ENCODE peak calls at places on chromosomes 5 and 9, in ten cellular contexts. K, I, O, Z, G, N, J, D, H and V are unnamed samples.
A peak's percentile ranks its signal among the peaks of the same experiment; 100 is the strongest.

GRCh38 chr5:76790632-76791290 is 28.1 kb upstream of the F2RL1 start:
- DNase-seq in K (no peak), I (peak; percentile 100), O (no peak), Z (no peak), G (peak; percentile 5), N (peak; percentile 97), J (no peak), D (no peak), H (no peak), V (no peak)

GRCh38 chr5:28766565-28767158 is 1728.3 kb upstream of the CDH9 start:
- DNase-seq in K (no peak), I (peak; percentile 7), O (no peak), Z (no peak), G (no peak), N (peak; percentile 67), J (no peak), D (no peak), H (no peak), V (no peak)

GRCh38 chr9:24897826-24898225 is 352.1 kb upstream of the IZUMO3 start:
- DNase-seq in K (no peak), I (no peak), O (no peak), Z (peak; percentile 54), G (no peak), N (no peak), J (no peak), D (no peak), H (no peak), V (no peak)

GRCh38 chr9:133683494-133684460 is 47.6 kb downstream of the DBH start:
- DNase-seq in K (peak; percentile 59), I (no peak), O (peak; percentile 49), Z (peak; percentile 70), G (no peak), N (peak; percentile 66), J (no peak), D (no peak), H (peak; percentile 24), V (peak; percentile 66)

GRCh38 chr9:22136446-22137140 is 127.5 kb upstream of the CDKN2B start:
- DNase-seq in K (no peak), I (peak; percentile 99), O (no peak), Z (no peak), G (no peak), N (peak; percentile 82), J (no peak), D (no peak), H (no peak), V (no peak)

GRCh38 chr9:89952401-89952800 is 347.6 kb downstream of the GADD45G start:
- DNase-seq in K (no peak), I (peak; percentile 83), O (no peak), Z (no peak), G (no peak), N (peak; percentile 15), J (no peak), D (no peak), H (no peak), V (no peak)

GRCh38 chr5:179307931-179308471 is 37.3 kb downstream of the ADAMTS2 start:
- DNase-seq in K (peak; percentile 37), I (no peak), O (no peak), Z (peak; percentile 72), G (no peak), N (no peak), J (peak; percentile 40), D (no peak), H (no peak), V (no peak)

GRCh38 chr5:61055434-61056006 is 106.7 kb downstream of the SMIM15 start:
- DNase-seq in K (no peak), I (peak; percentile 37), O (no peak), Z (no peak), G (no peak), N (peak; percentile 74), J (no peak), D (no peak), H (no peak), V (no peak)

DNA sequence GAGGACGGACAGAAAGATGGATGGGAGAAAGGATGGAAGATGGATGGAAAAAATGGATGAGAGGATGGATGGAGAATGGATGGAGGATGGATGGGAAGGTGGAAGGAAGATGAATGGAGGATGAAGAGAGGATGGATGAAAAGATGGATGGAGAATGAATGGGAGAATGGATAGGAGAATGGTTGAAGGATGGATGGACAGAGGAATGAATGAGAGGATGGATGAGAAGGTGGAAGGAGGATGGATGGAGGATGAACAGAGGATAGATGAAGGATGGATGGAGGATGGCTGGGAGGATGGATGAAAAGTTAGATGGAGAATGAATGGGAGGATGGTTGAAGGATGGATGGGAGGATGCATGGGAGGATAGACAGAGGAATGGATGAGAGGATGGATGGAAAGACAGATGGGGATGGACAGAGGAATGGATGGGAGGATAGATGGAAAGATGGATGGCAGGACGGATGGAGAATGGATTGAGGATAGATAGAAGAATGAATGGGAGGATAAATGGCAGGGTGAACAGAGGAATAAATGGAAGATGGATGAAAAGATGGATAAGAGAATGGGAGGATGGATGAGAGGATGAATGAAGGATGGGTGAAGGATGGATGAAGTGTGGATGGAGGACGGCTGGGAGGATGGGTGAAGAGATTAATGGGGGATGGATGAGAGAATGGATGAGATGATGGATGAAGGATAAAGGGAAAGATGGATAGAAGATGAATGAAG is 217.7 kb upstream of the IER5L start:
- DNase-seq in K (no peak), I (no peak), O (no peak), Z (no peak), G (no peak), N (no peak), J (peak; percentile 5), D (no peak), H (no peak), V (no peak)
- H3K27ac ChIP-seq in K (no peak overlapping the region), I (no peak overlapping the region), O (no peak overlapping the region), Z (no peak overlapping the region), G (no peak overlapping the region), N (no peak overlapping the region), J (no peak overlapping the region), D (no peak overlapping the region), H (no peak overlapping the region), V (no peak overlapping the region)

GRCh38 chr5:181207214-181207959 is 2.4 kb upstream of the TRIM7 start:
- DNase-seq in K (peak; percentile 77), I (peak; percentile 89), O (peak; percentile 68), Z (peak; percentile 85), G (no peak), N (peak; percentile 93), J (peak; percentile 83), D (no peak), H (peak; percentile 89), V (no peak)

GRCh38 chr5:181203842-181204560 is 995 bp downstream of the TRIM7 start:
- DNase-seq in K (peak; percentile 44), I (no peak), O (no peak), Z (no peak), G (no peak), N (no peak), J (peak; percentile 81), D (no peak), H (peak; percentile 49), V (no peak)

GRCh38 chr5:181205735-181206401 is 872 bp upstream of the TRIM7 start:
- DNase-seq in K (no peak), I (peak; percentile 23), O (no peak), Z (no peak), G (no peak), N (peak; percentile 61), J (peak; percentile 71), D (no peak), H (no peak), V (peak; percentile 23)

GRCh38 chr5:181204561-181205401 is at the start of gene TRIM7:
- DNase-seq in K (peak; percentile 80), I (no peak), O (no peak), Z (peak; percentile 86), G (no peak), N (no peak), J (peak; percentile 79), D (no peak), H (peak; percentile 74), V (no peak)

DNA sequence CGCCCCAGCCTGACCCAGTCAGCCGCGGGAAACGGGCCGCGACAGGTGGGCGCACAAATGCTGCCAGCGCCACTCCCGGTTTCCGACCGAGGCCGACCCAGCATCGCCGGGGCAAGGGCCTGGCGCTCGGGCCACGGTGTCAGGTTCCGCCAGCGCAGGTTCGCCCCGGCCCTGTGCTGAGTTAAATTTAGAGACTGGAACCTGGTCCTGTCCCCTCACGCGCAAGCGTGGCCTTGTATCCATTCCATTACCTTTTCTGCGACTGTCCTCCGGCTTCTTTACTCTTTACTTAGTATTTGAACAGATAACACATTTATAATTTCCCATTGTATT is 372 bp upstream of the TRIM7 start:
- DNase-seq in K (no peak), I (no peak), O (no peak), Z (no peak), G (no peak), N (no peak), J (no peak), D (no peak), H (no peak), V (no peak)
- H3K4me3 ChIP-seq in K (peak overlapping the region; percentile 45), I (peak overlapping the region; percentile 45), O (peak overlapping the region; percentile 63), Z (peak overlapping the region; percentile 60), G (peak overlapping the region; percentile 89), N (peak overlapping the region; percentile 72), J (peak overlapping the region; percentile 61), D (peak overlapping the region; percentile 63), H (peak overlapping the region; percentile 49), V (peak overlapping the region; percentile 71)

DNA sequence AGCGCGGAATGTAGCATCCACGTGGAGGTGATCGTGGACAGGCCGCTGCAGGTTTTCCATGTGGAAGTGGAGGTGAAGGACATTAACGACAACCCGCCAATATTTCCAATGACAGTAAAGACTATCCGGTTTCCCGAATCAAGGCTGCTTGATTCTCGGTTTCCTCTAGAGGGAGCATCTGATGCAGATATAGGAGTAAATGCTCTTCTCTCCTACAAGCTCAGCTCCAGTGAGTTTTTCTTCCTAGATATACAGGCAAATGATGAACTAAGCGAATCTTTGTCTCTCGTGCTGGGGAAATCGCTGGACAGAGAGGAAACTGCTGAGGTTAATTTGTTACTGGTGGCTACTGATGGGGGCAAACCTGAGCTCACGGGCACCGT is 598 bp downstream of the PCDHA2 start:
- DNase-seq in K (no peak), I (no peak), O (no peak), Z (no peak), G (no peak), N (no peak), J (no peak), D (no peak), H (no peak), V (no peak)
- H3K9me3 ChIP-seq in K (peaks cover 14% of the 10 kb centered on the region), I (peaks cover 10% of the 10 kb centered on the region), O (no peaks in the 10 kb centered on the region), Z (peaks cover 99% of the 10 kb centered on the region), G (peaks cover 25% of the 10 kb centered on the region), N (peaks cover 3% of the 10 kb centered on the region), J (peaks cover 15% of the 10 kb centered on the region), D (no peaks in the 10 kb centered on the region), H (peaks cover 2% of the 10 kb centered on the region), V (peaks cover 12% of the 10 kb centered on the region)

DNA sequence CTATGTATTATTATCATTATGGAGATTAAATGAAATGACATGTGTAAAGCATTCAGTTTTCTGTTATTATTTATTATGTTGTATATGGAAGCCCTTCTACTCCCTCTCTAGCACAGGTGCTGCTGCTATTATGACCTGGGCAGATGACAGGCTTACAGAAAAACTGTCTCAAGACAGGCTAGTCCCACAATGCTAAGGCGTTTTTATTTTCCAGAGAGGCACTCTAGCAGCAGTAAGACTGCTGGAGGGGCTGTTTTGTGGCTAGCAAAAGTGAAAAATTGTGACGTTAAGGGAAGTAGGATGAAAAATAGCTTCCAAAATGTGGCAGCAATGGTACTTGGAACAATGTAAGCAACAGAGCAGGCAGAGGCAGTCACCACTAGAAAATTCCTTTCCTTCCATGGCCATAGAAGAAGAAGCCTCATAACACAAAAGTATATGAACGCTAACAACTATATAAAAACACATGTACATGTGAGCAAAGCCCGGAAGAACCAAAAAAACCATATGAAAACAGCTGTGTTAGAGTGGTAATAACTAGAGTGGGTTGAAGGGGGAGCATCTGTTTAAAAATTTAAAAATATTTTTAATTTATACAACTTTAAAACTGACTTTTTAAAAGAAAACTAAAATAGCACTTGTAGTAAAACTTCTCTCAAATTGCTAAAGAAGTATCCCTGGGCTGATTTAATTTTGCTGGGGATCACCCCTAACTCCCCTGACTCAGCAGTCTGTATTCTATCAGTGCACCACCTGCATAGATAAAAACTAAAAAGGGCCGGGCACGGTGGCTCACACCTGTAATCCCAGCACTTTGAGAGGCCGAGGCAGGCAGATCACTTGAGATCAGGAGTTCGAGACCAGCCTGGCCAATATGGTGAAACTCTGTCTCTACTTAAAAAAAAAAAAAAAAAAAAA is 30.7 kb downstream of the CLINT1 start:
- DNase-seq in K (no peak), I (peak; percentile 15), O (no peak), Z (no peak), G (no peak), N (peak; percentile 15), J (no peak), D (no peak), H (no peak), V (no peak)
- H3K27ac ChIP-seq in K (no peak overlapping the region), I (no peak overlapping the region), O (no peak overlapping the region), Z (peak overlapping the region; percentile 10), G (no peak overlapping the region), N (peak overlapping the region; percentile 63), J (no peak overlapping the region), D (no peak overlapping the region), H (no peak overlapping the region), V (no peak overlapping the region)